ENCODE peak calls at places on chromosome 1, in five cellular contexts. X, U, L, Y and E are unnamed samples.

GRCh38 chr1:239912471-239912870 is 179.2 kb upstream of the FMN2 start:
- DNase-seq in L (no peak), X (no peak), Y (peak), U (no peak), E (peak)

GRCh38 chr1:207654320-207654719 is 9.4 kb downstream of the CR1L start:
- DNase-seq in Y (peak), U (no peak), L (no peak), X (no peak), E (no peak)

GRCh38 chr1:47508900-47509488 is 71.2 kb downstream of the FOXD2 start:
- DNase-seq in U (no peak), L (no peak), X (no peak), Y (peak), E (peak)

GRCh38 chr1:46533179-46533864 is 18.1 kb downstream of the KNCN start:
- DNase-seq in U (peak), Y (peak), L (no peak), X (no peak), E (no peak)

GRCh38 chr1:29243023-29243862 is 6.9 kb downstream of the PTPRU start:
- DNase-seq in Y (no peak), X (no peak), L (no peak), U (peak), E (no peak)

GRCh38 chr1:87765686-87766085 is 437.0 kb downstream of the LMO4 start:
- DNase-seq in L (no peak), Y (peak), U (no peak), X (no peak), E (peak)

GRCh38 chr1:20357796-20358195 is 67.1 kb downstream of the VWA5B1 start:
- DNase-seq in Y (no peak), U (no peak), X (no peak), L (no peak), E (no peak)

GRCh38 chr1:156691665-156692408 is 13.5 kb downstream of the CRABP2 start:
- DNase-seq in U (no peak), Y (no peak), L (peak), X (no peak), E (no peak)